ENCODE peak calls at places on chromosomes 5 and 9, in five cellular contexts. M, N, L, S and V are unnamed samples.

GRCh38 chr5:60959156-60959555 is 14.2 kb downstream of the NDUFAF2 start:
- DNase-seq in M (no peak), N (no peak), L (no peak), S (no peak), V (peak)

GRCh38 chr5:132677191-132677590 is 3.4 kb downstream of the IL4 start:
- DNase-seq in M (peak), N (no peak), L (peak), S (peak), V (peak)

GRCh38 chr9:93761822-93762221 is 185.4 kb downstream of the PHF2 start:
- DNase-seq in M (no peak), N (no peak), L (no peak), S (no peak), V (no peak)

GRCh38 chr9:16062542-16063240 is 509.8 kb downstream of the CCDC171 start:
- DNase-seq in M (no peak), N (no peak), L (no peak), S (no peak), V (peak)

GRCh38 chr5:144295284-144295683 is 124.6 kb downstream of the KCTD16 start:
- DNase-seq in M (no peak), N (no peak), L (no peak), S (no peak), V (no peak)

GRCh38 chr9:38423939-38424843 is at the start of gene IGFBPL1:
- DNase-seq in M (no peak), N (no peak), L (no peak), S (no peak), V (peak)

GRCh38 chr9:12955510-12956163 is 180.8 kb downstream of the LURAP1L start:
- DNase-seq in M (no peak), N (no peak), L (no peak), S (no peak), V (no peak)

GRCh38 chr9:13705913-13706312 is 426.4 kb upstream of the MPDZ start:
- DNase-seq in M (peak), N (peak), L (no peak), S (peak), V (no peak)

GRCh38 chr9:22815246-22815645 is 368.6 kb downstream of the DMRTA1 start:
- DNase-seq in M (no peak), N (no peak), L (no peak), S (no peak), V (no peak)

GRCh38 chr5:109455598-109456096 is 45.9 kb upstream of the PJA2 start:
- DNase-seq in M (peak), N (no peak), L (no peak), S (no peak), V (peak)

GRCh38 chr5:150303070-150303595 is 428 bp upstream of the ARSI start:
- DNase-seq in M (no peak), N (no peak), L (no peak), S (no peak), V (no peak)

GRCh38 chr9:114860187-114860586 is 54.3 kb upstream of the TNFSF15 start:
- DNase-seq in M (no peak), N (no peak), L (no peak), S (no peak), V (no peak)

GRCh38 chr5:115424446-115424845 is 120.1 kb downstream of the FEM1C start:
- DNase-seq in M (no peak), N (no peak), L (no peak), S (no peak), V (no peak)

GRCh38 chr5:115419794-115420585 is 123.5 kb upstream of the CCDC112 start:
- DNase-seq in M (no peak), N (no peak), L (no peak), S (no peak), V (peak)

GRCh38 chr5:115424030-115424429 is 120.5 kb downstream of the FEM1C start:
- DNase-seq in M (no peak), N (no peak), L (no peak), S (no peak), V (no peak)

GRCh38 chr5:115423051-115423450 is 121.5 kb downstream of the FEM1C start:
- DNase-seq in M (no peak), N (no peak), L (no peak), S (no peak), V (peak)

GRCh38 chr5:115423541-115423940 is 121.0 kb downstream of the FEM1C start:
- DNase-seq in M (peak), N (peak), L (peak), S (peak), V (peak)
- H3K4me3 ChIP-seq in M (no peak), N (peak), L (no peak), S (no peak), V (no peak)

DNA sequence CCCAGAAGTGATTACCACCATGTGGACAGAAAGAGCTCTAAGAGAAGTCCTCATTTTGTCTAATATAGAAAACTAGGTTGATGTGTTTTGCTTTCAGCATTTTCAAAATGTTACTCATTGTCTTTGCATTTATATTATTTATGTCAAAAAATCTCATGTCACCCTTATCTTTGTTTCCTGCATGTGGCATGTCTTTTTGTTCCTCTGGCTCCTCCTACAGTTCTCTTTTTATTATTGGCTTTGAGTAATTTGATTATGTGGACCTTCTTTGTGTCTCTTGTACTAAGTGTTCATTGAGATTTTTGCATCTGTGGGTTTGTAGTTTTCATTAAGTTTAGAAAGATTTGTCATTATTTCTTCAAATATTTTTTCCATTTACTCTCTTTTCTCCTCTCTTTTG is 58.8 kb downstream of the GNG10 start:
- DNase-seq in M (no peak), N (no peak), L (no peak), S (no peak), V (no peak)
- TF ChIP-seq CTCF in M (no peak), N (no peak), L (no peak), S (no peak), V (no peak)

GRCh38 chr9:18236336-18236735 is 237.6 kb upstream of the ADAMTSL1 start:
- DNase-seq in M (no peak), N (no peak), L (no peak), S (no peak), V (no peak)

GRCh38 chr9:18237776-18238175 is 236.2 kb upstream of the ADAMTSL1 start:
- DNase-seq in M (no peak), N (no peak), L (no peak), S (no peak), V (no peak)

GRCh38 chr9:18240213-18240612 is 233.7 kb upstream of the ADAMTSL1 start:
- DNase-seq in M (no peak), N (no peak), L (no peak), S (no peak), V (no peak)

GRCh38 chr9:18238752-18239151 is 235.2 kb upstream of the ADAMTSL1 start:
- DNase-seq in M (no peak), N (no peak), L (no peak), S (no peak), V (peak)

GRCh38 chr9:18238254-18238653 is 235.7 kb upstream of the ADAMTSL1 start:
- DNase-seq in M (no peak), N (no peak), L (no peak), S (no peak), V (peak)
- H3K4me3 ChIP-seq in M (no peak), N (no peak), L (no peak), S (no peak), V (no peak)

DNA sequence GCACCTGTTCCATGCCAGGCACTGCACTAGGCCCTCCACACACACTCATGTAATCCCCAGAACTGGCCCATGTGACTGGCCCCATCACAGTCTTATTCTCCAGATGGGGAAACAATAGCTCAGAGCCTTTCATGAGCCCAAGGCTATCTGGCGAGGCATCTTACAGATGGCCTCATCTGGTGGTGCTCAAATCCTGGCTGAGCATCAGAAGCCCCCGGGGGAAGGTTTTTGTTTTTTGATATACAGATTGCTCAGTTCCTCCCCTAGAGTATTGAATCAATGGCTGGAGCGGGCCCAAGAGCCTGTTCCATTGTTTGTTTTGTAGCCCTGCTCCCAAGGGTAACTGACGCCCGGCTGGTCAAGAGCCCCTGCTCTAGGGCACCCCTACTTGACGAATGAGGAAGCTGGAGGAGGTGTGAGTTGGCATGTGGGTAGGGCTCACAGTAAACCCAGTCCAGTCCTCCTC is 145.3 kb upstream of the RAPGEF1 start:
- DNase-seq in M (no peak), N (no peak), L (peak), S (no peak), V (no peak)
- TF ChIP-seq CTCF in M (no peak), N (no peak), L (no peak), S (no peak), V (no peak)

GRCh38 chr9:129350143-129350935 is 172.3 kb upstream of the IER5L start:
- DNase-seq in M (no peak), N (no peak), L (no peak), S (no peak), V (no peak)

GRCh38 chr9:129351642-129352151 is 173.6 kb upstream of the IER5L start:
- DNase-seq in M (no peak), N (no peak), L (no peak), S (no peak), V (no peak)

GRCh38 chr9:129352157-129352870 is 174.3 kb upstream of the IER5L start:
- DNase-seq in M (no peak), N (no peak), L (no peak), S (no peak), V (no peak)

GRCh38 chr9:129349571-129349947 is 171.5 kb upstream of the IER5L start:
- DNase-seq in M (no peak), N (no peak), L (no peak), S (no peak), V (no peak)

GRCh38 chr9:129351058-129351641 is 173.1 kb upstream of the IER5L start:
- DNase-seq in M (no peak), N (no peak), L (no peak), S (no peak), V (no peak)
- H3K4me3 ChIP-seq in M (no peak), N (peak), L (no peak), S (peak), V (no peak)